ENCODE peak calls at places on chromosomes 1 and 21, in six cellular contexts. C is skeletal muscle cell; H is NCI-H1694; Y is left lung; E is stimulated activated CD8-positive, alpha-beta memory T cell treated with anti-CD3 and anti-CD28 coated beads, Interleukin-12 subunit alpha, Interleukin-12 subunit beta, amount 100 ng/mL, for 4 hours; R is neural progenitor cell. M is an unnamed sample.

GRCh38 chr1:150696151-150696550 is 803 bp downstream of the GOLPH3L start:
- DNase-seq in C (no peak), Y (no peak), H (no peak), E (no peak), R (no peak), M (no peak)

GRCh38 chr1:183331095-183331742 is 87.0 kb downstream of the NMNAT2 start:
- DNase-seq in Y (no peak), R (peak; percentile 62), H (peak; percentile 31), E (no peak), C (no peak), M (no peak)

GRCh38 chr1:230050973-230051735 is 15.9 kb upstream of the GALNT2 start:
- DNase-seq in R (no peak), E (no peak), C (no peak), H (no peak), Y (no peak), M (no peak)

GRCh38 chr1:211697356-211697755 is 21.9 kb upstream of the NEK2 start:
- DNase-seq in C (no peak), Y (no peak), R (no peak), H (peak; percentile 28), E (no peak), M (no peak)

GRCh38 chr1:59026472-59026948 is 242.7 kb upstream of the JUN start:
- DNase-seq in R (no peak), H (no peak), Y (no peak), C (peak; percentile 41), E (no peak), M (peak; percentile 27)

GRCh38 chr1:154608522-154609294 is 722 bp upstream of the ADAR start:
- DNase-seq in E (peak; percentile 14), R (peak; percentile 94), H (peak; percentile 66), C (no peak), Y (peak; percentile 50), M (peak; percentile 32)

GRCh38 chr1:149986486-149987296 is 23.8 kb downstream of the OTUD7B start:
- DNase-seq in H (no peak), C (peak; percentile 64), E (no peak), R (no peak), Y (no peak), M (no peak)

GRCh38 chr1:9375912-9376311 is 83.2 kb downstream of the SPSB1 start:
- DNase-seq in C (no peak), H (no peak), Y (no peak), R (no peak), E (no peak), M (no peak)

GRCh38 chr21:38326429-38326828 is 69.6 kb downstream of the KCNJ15 start:
- DNase-seq in R (no peak), H (no peak), E (no peak), C (no peak), Y (no peak), M (no peak)

GRCh38 chr1:150563340-150564038 is 14.3 kb downstream of the ADAMTSL4 start:
- DNase-seq in Y (peak; percentile 83), E (no peak), C (no peak), R (no peak), H (peak; percentile 85), M (no peak)

GRCh38 chr1:18820791-18821641 is 38.4 kb downstream of the TAS1R2 start:
- DNase-seq in C (peak; percentile 12), Y (peak; percentile 64), R (peak; percentile 91), E (peak; percentile 4), H (peak; percentile 42), M (peak; percentile 69)

GRCh38 chr1:12276225-12276624 is 46.4 kb downstream of the VPS13D start:
- DNase-seq in Y (no peak), R (peak; percentile 73), C (peak; percentile 16), H (no peak), E (no peak), M (peak; percentile 22)

GRCh38 chr1:223264983-223265663 is 98.9 kb downstream of the SUSD4 start:
- DNase-seq in H (no peak), E (no peak), C (no peak), Y (no peak), R (peak; percentile 54), M (no peak)

GRCh38 chr1:53619811-53620619 is 118.9 kb downstream of the GLIS1 start:
- DNase-seq in R (no peak), C (no peak), E (no peak), Y (peak; percentile 17), H (peak; percentile 20), M (no peak)

GRCh38 chr1:151282883-151283725 is 1.0 kb downstream of the ZNF687 start:
- DNase-seq in R (peak; percentile 68), E (no peak), H (peak; percentile 15), Y (peak; percentile 57), C (no peak), M (peak; percentile 26)

GRCh38 chr1:94258873-94259331 is 21.5 kb upstream of the ARHGAP29 start:
- DNase-seq in Y (no peak), R (no peak), C (peak; percentile 96), E (no peak), H (no peak), M (no peak)

GRCh38 chr1:115411388-115412063 is 73.5 kb upstream of the NGF start:
- DNase-seq in C (no peak), E (no peak), H (no peak), R (no peak), Y (no peak), M (peak; percentile 45)

GRCh38 chr1:237478082-237478481 is 412.6 kb downstream of the ZP4 start:
- DNase-seq in H (no peak), E (no peak), C (no peak), R (no peak), Y (no peak), M (no peak)

GRCh38 chr1:2412773-2413494 is 570 bp upstream of the PEX10 start:
- DNase-seq in E (no peak), R (peak; percentile 83), H (no peak), C (no peak), Y (peak; percentile 43), M (no peak)

GRCh38 chr1:220274122-220274855 is 2.0 kb upstream of the RAB3GAP2 start:
- DNase-seq in Y (peak; percentile 49), E (no peak), H (no peak), C (peak; percentile 56), R (no peak), M (no peak)

GRCh38 chr1:241591317-241591716 is 48.9 kb downstream of the CHML start:
- DNase-seq in C (no peak), H (no peak), E (no peak), R (no peak), Y (no peak), M (no peak)

GRCh38 chr1:1116701-1117468 is 996 bp upstream of the C1orf159 start:
- DNase-seq in E (peak; percentile 38), H (no peak), R (peak; percentile 54), C (no peak), Y (no peak), M (no peak)

GRCh38 chr1:205769641-205770365 is 5.5 kb downstream of the RAB29 start:
- DNase-seq in H (no peak), R (no peak), E (no peak), C (no peak), Y (no peak), M (no peak)

GRCh38 chr1:115706774-115707425 is 61.6 kb downstream of the CASQ2 start:
- DNase-seq in Y (no peak), R (peak; percentile 83), C (peak; percentile 16), H (peak; percentile 59), E (no peak), M (no peak)

GRCh38 chr1:243316366-243316989 is 60.6 kb downstream of the SDCCAG8 start:
- DNase-seq in Y (no peak), C (no peak), E (no peak), R (peak; percentile 77), H (no peak), M (no peak)

GRCh38 chr1:22816803-22817202 is 106.2 kb downstream of the EPHB2 start:
- DNase-seq in R (no peak), E (no peak), H (no peak), Y (no peak), C (no peak), M (no peak)

GRCh38 chr1:238485062-238485905 is 594.6 kb upstream of the ZP4 start:
- DNase-seq in C (peak; percentile 88), H (no peak), E (no peak), R (peak; percentile 38), Y (no peak), M (no peak)

GRCh38 chr1:222546548-222547259 is 1.2 kb downstream of the HHIPL2 start:
- DNase-seq in E (no peak), R (peak; percentile 34), C (peak; percentile 69), Y (no peak), H (no peak), M (no peak)

GRCh38 chr1:4310396-4310923 is 343.9 kb upstream of the AJAP1 start:
- DNase-seq in H (no peak), C (no peak), R (no peak), E (no peak), Y (no peak), M (no peak)

GRCh38 chr21:46253610-46254124 is 25.1 kb upstream of the LSS start:
- DNase-seq in Y (no peak), R (no peak), E (no peak), H (no peak), C (no peak), M (no peak)

GRCh38 chr1:170114916-170115315 is 30.8 kb upstream of the NTMT2 start:
- DNase-seq in H (no peak), C (peak; percentile 10), Y (no peak), R (peak; percentile 57), E (no peak), M (no peak)

GRCh38 chr1:158833269-158833668 is 2.1 kb downstream of the MNDA start:
- DNase-seq in R (no peak), E (no peak), H (no peak), C (no peak), Y (no peak), M (no peak)

GRCh38 chr1:233598891-233599541 is 14.9 kb upstream of the KCNK1 start:
- DNase-seq in H (no peak), Y (no peak), R (no peak), C (no peak), E (no peak), M (no peak)

GRCh38 chr1:113812661-113813135 is 422 bp upstream of the RSBN1 start:
- DNase-seq in R (peak; percentile 38), H (no peak), E (no peak), C (no peak), Y (no peak), M (no peak)